ENCODE peak calls at places on chromosome 10, in six cellular contexts. R is WERI-Rb-1; E is fibroblast of lung; X is CD8-positive, alpha-beta T cell; Y is brain microvascular endothelial cell; P is AG04450. B is an unnamed sample.

GRCh38 chr10:124162774-124163354 is 69.5 kb upstream of the CHST15 start:
- DNase-seq in Y (no peak), E (no peak), P (no peak), X (no peak), R (no peak), B (no peak)

GRCh38 chr10:87092356-87092860 is 2.2 kb downstream of the GLUD1 start:
- DNase-seq in Y (peak; percentile 23), X (no peak), R (no peak), E (peak; percentile 42), P (no peak), B (no peak)

GRCh38 chr10:31745612-31746376 is 182.8 kb downstream of the ARHGAP12 start:
- DNase-seq in Y (peak; percentile 89), P (peak; percentile 71), E (peak; percentile 95), R (no peak), X (no peak), B (peak; percentile 85)

GRCh38 chr10:124387078-124387874 is 31.4 kb downstream of the OAT start:
- DNase-seq in X (no peak), E (no peak), P (no peak), Y (no peak), R (no peak), B (peak; percentile 55)

GRCh38 chr10:77666821-77667220 is 29.2 kb upstream of the KCNMA1 start:
- DNase-seq in P (no peak), R (no peak), Y (no peak), E (peak; percentile 51), X (no peak), B (no peak)

GRCh38 chr10:77643795-77644468 is 6.3 kb upstream of the KCNMA1 start:
- DNase-seq in P (peak; percentile 32), X (no peak), Y (peak; percentile 43), R (peak; percentile 57), E (peak; percentile 59), B (peak; percentile 46)

GRCh38 chr10:498760-499435 is 190.6 kb downstream of the DIP2C start:
- DNase-seq in X (no peak), E (no peak), R (no peak), Y (no peak), P (no peak), B (no peak)

GRCh38 chr10:11532329-11532728 is 79.1 kb downstream of the USP6NL start:
- DNase-seq in P (no peak), E (peak; percentile 66), R (no peak), Y (no peak), X (no peak), B (no peak)

GRCh38 chr10:119620241-119620753 is 23.5 kb upstream of the TIAL1 start:
- DNase-seq in Y (peak; percentile 4), E (peak; percentile 22), X (no peak), R (no peak), P (no peak), B (no peak)

GRCh38 chr10:15813415-15813814 is 46.9 kb downstream of the MINDY3 start:
- DNase-seq in X (no peak), R (no peak), Y (peak; percentile 40), P (no peak), E (peak; percentile 50), B (no peak)

GRCh38 chr10:16942361-16943078 is 125.3 kb upstream of the RSU1 start:
- DNase-seq in X (no peak), P (no peak), E (peak; percentile 56), Y (no peak), R (no peak), B (no peak)

GRCh38 chr10:75663947-75664664 is 232.7 kb downstream of the LRMDA start:
- DNase-seq in P (no peak), R (no peak), X (no peak), E (peak; percentile 49), Y (no peak), B (no peak)

GRCh38 chr10:101018600-101019439 is 12.1 kb downstream of the PDZD7 start:
- DNase-seq in E (peak; percentile 70), X (peak; percentile 68), Y (peak; percentile 87), P (no peak), R (peak; percentile 97), B (no peak)
- TF ChIP-seq CTCF in E (peak; percentile 65), X (peak; percentile 58), Y (peak; percentile 84), P (peak; percentile 78), R (peak; percentile 95), B (peak; percentile 62)

GRCh38 chr10:22435650-22436049 is 90.4 kb downstream of the SPAG6 start:
- DNase-seq in P (no peak), E (no peak), Y (no peak), X (no peak), R (no peak), B (no peak)

GRCh38 chr10:22437620-22438588 is 92.6 kb downstream of the SPAG6 start:
- DNase-seq in X (no peak), P (no peak), E (peak; percentile 36), Y (no peak), R (no peak), B (peak; percentile 14)

GRCh38 chr10:22438714-22439113 is 93.4 kb downstream of the SPAG6 start:
- DNase-seq in P (no peak), X (no peak), E (no peak), R (no peak), Y (no peak), B (no peak)

GRCh38 chr10:22436526-22436892 is 91.2 kb downstream of the SPAG6 start:
- DNase-seq in X (no peak), E (no peak), Y (no peak), P (no peak), R (no peak), B (no peak)

GRCh38 chr10:22436893-22437619 is 91.8 kb downstream of the SPAG6 start:
- DNase-seq in X (peak; percentile 92), R (no peak), E (peak; percentile 95), P (peak; percentile 90), Y (peak; percentile 84), B (peak; percentile 50)
- H3K27ac ChIP-seq in X (peak overlapping the region; percentile 93), R (no peak overlapping the region), E (peak overlapping the region; percentile 93), P (peak overlapping the region; percentile 99), Y (peak overlapping the region; percentile 84), B (peak overlapping the region; percentile 87)

GRCh38 chr10:130707389-130707979 is 571.3 kb downstream of the GLRX3 start:
- DNase-seq in R (no peak), P (no peak), Y (no peak), E (no peak), X (no peak), B (no peak)
- TF ChIP-seq CTCF in R (peak; percentile 23), P (no peak), Y (no peak), E (no peak), X (no peak), B (no peak)

GRCh38 chr10:99770408-99771045 is 11.9 kb upstream of the ABCC2 start:
- DNase-seq in P (no peak), X (no peak), Y (no peak), E (no peak), R (no peak), B (no peak)

GRCh38 chr10:99777918-99778716 is 4.3 kb upstream of the ABCC2 start:
- DNase-seq in X (no peak), R (no peak), E (no peak), Y (no peak), P (no peak), B (no peak)

GRCh38 chr10:99779335-99779734 is 3.1 kb upstream of the ABCC2 start:
- DNase-seq in X (no peak), R (no peak), Y (peak; percentile 66), P (no peak), E (peak; percentile 76), B (peak; percentile 57)

DNA sequence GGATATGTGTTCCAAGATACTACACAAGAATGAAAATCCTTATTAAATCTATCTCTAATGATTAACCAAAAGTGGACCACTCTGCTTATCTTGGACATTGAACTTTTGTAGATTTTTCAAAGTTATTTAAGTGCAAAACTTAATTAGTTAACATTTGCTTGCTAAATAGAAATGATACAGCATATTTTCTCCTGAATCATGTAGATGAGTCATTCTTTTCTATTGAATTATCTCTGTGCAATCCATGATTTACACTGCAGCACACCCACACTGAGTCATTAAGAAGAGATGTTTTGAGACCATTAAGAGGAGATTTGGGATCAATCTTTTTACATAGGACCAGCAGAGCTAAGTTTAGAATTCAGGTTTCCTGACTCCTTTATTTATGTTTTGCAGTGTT is 6.6 kb upstream of the ABCC2 start:
- DNase-seq in P (peak; percentile 60), X (no peak), R (no peak), Y (peak; percentile 59), E (peak; percentile 90), B (peak; percentile 91)
- H3K27ac ChIP-seq in P (no peak overlapping the region), X (no peak overlapping the region), R (no peak overlapping the region), Y (peak overlapping the region; percentile 81), E (peak overlapping the region; percentile 55), B (peak overlapping the region; percentile 80)

GRCh38 chr10:84261236-84261635 is 16.4 kb downstream of the RGR start:
- DNase-seq in X (no peak), P (no peak), E (no peak), Y (no peak), R (no peak), B (no peak)

GRCh38 chr10:84258034-84258695 is 13.3 kb downstream of the RGR start:
- DNase-seq in E (no peak), R (peak; percentile 75), P (no peak), Y (no peak), X (no peak), B (no peak)

GRCh38 chr10:84254552-84255137 is 9.8 kb downstream of the RGR start:
- DNase-seq in R (no peak), Y (no peak), X (no peak), E (no peak), P (no peak), B (no peak)

GRCh38 chr10:84257343-84258020 is 12.6 kb downstream of the RGR start:
- DNase-seq in P (no peak), Y (no peak), E (no peak), R (no peak), X (no peak), B (no peak)

GRCh38 chr10:84256510-84257342 is 11.9 kb downstream of the RGR start:
- DNase-seq in P (no peak), Y (peak; percentile 31), E (peak; percentile 25), R (peak; percentile 72), X (peak; percentile 31), B (no peak)
- TF ChIP-seq CTCF in P (peak; percentile 76), Y (peak; percentile 84), E (peak; percentile 43), R (peak; percentile 70), X (peak; percentile 28), B (peak; percentile 17)

GRCh38 chr10:23418051-23418681 is 20.7 kb upstream of the OTUD1 start:
- DNase-seq in P (no peak), E (no peak), Y (no peak), R (no peak), X (no peak), B (no peak)

GRCh38 chr10:23419201-23419600 is 19.7 kb upstream of the OTUD1 start:
- DNase-seq in P (no peak), E (no peak), X (no peak), Y (no peak), R (no peak), B (no peak)

GRCh38 chr10:23421397-23421796 is 17.5 kb upstream of the OTUD1 start:
- DNase-seq in R (no peak), Y (no peak), P (no peak), E (no peak), X (no peak), B (no peak)

GRCh38 chr10:23419657-23420319 is 19.1 kb upstream of the OTUD1 start:
- DNase-seq in E (no peak), P (no peak), X (no peak), R (no peak), Y (no peak), B (no peak)

DNA sequence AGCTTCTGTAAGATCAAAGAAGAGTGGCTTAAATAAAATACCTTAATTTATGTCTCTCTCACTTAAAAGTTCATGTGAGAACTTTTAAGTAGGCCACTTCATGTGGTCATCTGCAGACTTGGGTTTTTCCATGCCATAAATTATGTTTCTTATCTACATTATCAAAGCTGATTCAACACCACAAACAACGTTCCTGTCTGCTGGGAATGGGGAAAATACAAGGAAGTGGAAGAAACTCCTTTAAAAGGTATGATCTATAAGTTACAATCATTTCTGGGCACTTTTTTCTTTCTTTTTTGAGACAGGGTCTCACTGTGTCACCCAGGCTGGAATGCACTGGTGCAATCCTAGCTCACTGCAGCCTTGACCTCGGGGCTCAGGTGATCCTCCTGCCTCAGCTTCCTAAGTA is 16.9 kb upstream of the OTUD1 start:
- DNase-seq in X (no peak), P (no peak), E (peak; percentile 43), R (no peak), Y (no peak), B (no peak)
- H3K27ac ChIP-seq in X (no peak overlapping the region), P (no peak overlapping the region), E (no peak overlapping the region), R (no peak overlapping the region), Y (no peak overlapping the region), B (no peak overlapping the region)

B was measured in RWPE1.